ENCODE peak calls at places on chromosomes 2 and 18, in ten cellular contexts. Z, F, M, J, H, E, I, Y, G and P are unnamed samples.

GRCh38 chr2:230944123-230944653 is 19.1 kb upstream of the GPR55 start:
- DNase-seq in Z (peak), F (no peak), M (no peak), J (no peak), H (no peak), E (no peak), I (no peak), Y (no peak), G (no peak), P (no peak)

GRCh38 chr18:3983351-3983969 is 471.6 kb downstream of the DLGAP1 start:
- DNase-seq in Z (no peak), F (no peak), M (no peak), J (no peak), H (no peak), E (no peak), I (no peak), Y (peak), G (no peak), P (no peak)

GRCh38 chr2:166900700-166901099 is 12.4 kb downstream of the XIRP2 start:
- DNase-seq in Z (no peak), F (no peak), M (no peak), J (peak), H (peak), E (no peak), I (no peak), Y (peak), G (no peak), P (no peak)

GRCh38 chr2:1656961-1657841 is 87.1 kb downstream of the PXDN start:
- DNase-seq in Z (no peak), F (peak), M (no peak), J (peak), H (no peak), E (no peak), I (no peak), Y (no peak), G (peak), P (no peak)

GRCh38 chr18:23888880-23889279 is 125.7 kb upstream of the TTC39C start:
- DNase-seq in Z (no peak), F (no peak), M (no peak), J (no peak), H (no peak), E (no peak), I (no peak), Y (no peak), G (no peak), P (no peak)

GRCh38 chr2:33022989-33023731 is 76.4 kb downstream of the LTBP1 start:
- DNase-seq in Z (no peak), F (no peak), M (no peak), J (no peak), H (peak), E (peak), I (no peak), Y (peak), G (no peak), P (no peak)

GRCh38 chr18:49778826-49779465 is 34.4 kb downstream of the ACAA2 start:
- DNase-seq in Z (no peak), F (no peak), M (no peak), J (no peak), H (no peak), E (no peak), I (no peak), Y (no peak), G (no peak), P (no peak)

GRCh38 chr2:146978891-146979555 is 865.8 kb upstream of the ACVR2A start:
- DNase-seq in Z (no peak), F (no peak), M (no peak), J (peak), H (no peak), E (no peak), I (no peak), Y (no peak), G (no peak), P (no peak)

GRCh38 chr2:229922449-229923386 is at the start of gene FBXO36:
- DNase-seq in Z (peak), F (no peak), M (peak), J (peak), H (peak), E (peak), I (peak), Y (peak), G (peak), P (peak)

GRCh38 chr2:10304458-10305253 is 2.0 kb downstream of the HPCAL1 start:
- DNase-seq in Z (no peak), F (no peak), M (peak), J (peak), H (no peak), E (no peak), I (no peak), Y (no peak), G (no peak), P (no peak)

GRCh38 chr2:105118960-105119359 is 81.1 kb downstream of the MRPS9 start:
- DNase-seq in Z (no peak), F (no peak), M (peak), J (peak), H (no peak), E (no peak), I (no peak), Y (peak), G (peak), P (no peak)

GRCh38 chr2:202122975-202123765 is 50.1 kb downstream of the KIAA2012 start:
- DNase-seq in Z (no peak), F (no peak), M (no peak), J (peak), H (no peak), E (no peak), I (no peak), Y (no peak), G (no peak), P (no peak)

GRCh38 chr2:102304711-102305591 is 6.4 kb upstream of the IL1RL1 start:
- DNase-seq in Z (no peak), F (no peak), M (no peak), J (no peak), H (no peak), E (no peak), I (no peak), Y (no peak), G (no peak), P (no peak)

GRCh38 chr2:176784633-176785193 is 427.9 kb upstream of the HNRNPA3 start:
- DNase-seq in Z (no peak), F (no peak), M (no peak), J (no peak), H (no peak), E (no peak), I (no peak), Y (no peak), G (no peak), P (no peak)

GRCh38 chr2:176789751-176790150 is 422.8 kb upstream of the HNRNPA3 start:
- DNase-seq in Z (no peak), F (no peak), M (no peak), J (no peak), H (no peak), E (no peak), I (no peak), Y (no peak), G (no peak), P (no peak)
- TF ChIP-seq POLR2AphosphoS5 in Z (no peak), F (no peak), M (no peak), J (no peak), H (no peak), E (no peak), I (no peak), Y (no peak), G (no peak), P (no peak)

GRCh38 chr2:134372611-134373131 is 118.8 kb downstream of the MGAT5 start:
- DNase-seq in Z (no peak), F (peak), M (no peak), J (no peak), H (no peak), E (no peak), I (no peak), Y (no peak), G (no peak), P (no peak)

GRCh38 chr2:134379293-134379692 is 125.4 kb downstream of the MGAT5 start:
- DNase-seq in Z (no peak), F (no peak), M (no peak), J (no peak), H (no peak), E (no peak), I (no peak), Y (no peak), G (no peak), P (no peak)

GRCh38 chr2:134379722-134380121 is 125.8 kb downstream of the MGAT5 start:
- DNase-seq in Z (no peak), F (no peak), M (no peak), J (no peak), H (no peak), E (no peak), I (no peak), Y (no peak), G (no peak), P (no peak)

GRCh38 chr2:134377730-134378129 is 123.9 kb downstream of the MGAT5 start:
- DNase-seq in Z (no peak), F (no peak), M (no peak), J (no peak), H (no peak), E (no peak), I (no peak), Y (no peak), G (no peak), P (no peak)

DNA sequence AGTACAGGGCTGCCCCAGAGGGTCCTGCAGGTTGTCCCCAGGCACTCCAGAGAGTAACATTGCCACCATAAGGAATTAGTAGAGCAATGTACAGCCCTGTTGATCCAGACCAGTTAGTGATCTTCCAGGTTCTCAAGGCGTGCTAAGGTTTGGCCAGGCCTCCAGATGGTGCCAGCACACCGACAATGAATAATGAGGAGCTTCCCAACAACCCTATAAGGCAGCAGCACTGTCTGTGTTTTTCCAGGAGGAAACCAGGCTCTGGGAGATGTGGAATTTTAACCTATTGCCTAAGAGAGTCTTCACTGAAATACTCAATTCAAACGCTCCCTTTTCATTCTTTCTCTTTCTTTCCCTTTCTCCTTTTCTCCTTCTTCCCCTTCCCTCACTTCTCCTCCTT is 122.1 kb downstream of the MGAT5 start:
- DNase-seq in Z (no peak), F (peak), M (no peak), J (peak), H (peak), E (no peak), I (no peak), Y (no peak), G (no peak), P (no peak)
- TF ChIP-seq CTCF in Z (peak), F (peak), M (no peak), J (no peak), H (peak), E (peak), I (no peak), Y (no peak), G (no peak), P (peak)

DNA sequence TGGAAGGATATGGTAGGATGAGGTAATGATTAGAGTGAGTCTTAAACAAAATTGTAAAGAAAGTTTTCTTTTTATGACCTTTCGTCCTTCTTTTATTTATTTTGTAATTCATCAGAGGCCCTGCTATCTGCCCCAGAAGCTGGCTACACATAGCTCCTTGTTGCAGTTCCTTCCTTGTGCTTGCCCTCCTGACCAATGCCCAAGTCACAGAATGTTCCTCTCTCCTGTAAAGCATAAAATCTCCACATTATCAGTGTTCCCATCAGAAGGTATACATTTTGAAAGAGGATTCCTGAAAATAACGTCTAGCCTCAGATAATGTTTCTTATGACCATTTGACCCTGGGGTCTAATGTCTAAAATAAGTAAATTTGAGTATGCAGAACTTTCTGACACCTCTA is 78.3 kb downstream of the RND3 start:
- DNase-seq in Z (peak), F (no peak), M (no peak), J (no peak), H (no peak), E (no peak), I (no peak), Y (no peak), G (no peak), P (no peak)
- TF ChIP-seq POLR2AphosphoS5 in Z (peak), F (no peak), M (no peak), J (no peak), H (no peak), E (no peak), I (no peak), Y (no peak), G (no peak), P (no peak)

DNA sequence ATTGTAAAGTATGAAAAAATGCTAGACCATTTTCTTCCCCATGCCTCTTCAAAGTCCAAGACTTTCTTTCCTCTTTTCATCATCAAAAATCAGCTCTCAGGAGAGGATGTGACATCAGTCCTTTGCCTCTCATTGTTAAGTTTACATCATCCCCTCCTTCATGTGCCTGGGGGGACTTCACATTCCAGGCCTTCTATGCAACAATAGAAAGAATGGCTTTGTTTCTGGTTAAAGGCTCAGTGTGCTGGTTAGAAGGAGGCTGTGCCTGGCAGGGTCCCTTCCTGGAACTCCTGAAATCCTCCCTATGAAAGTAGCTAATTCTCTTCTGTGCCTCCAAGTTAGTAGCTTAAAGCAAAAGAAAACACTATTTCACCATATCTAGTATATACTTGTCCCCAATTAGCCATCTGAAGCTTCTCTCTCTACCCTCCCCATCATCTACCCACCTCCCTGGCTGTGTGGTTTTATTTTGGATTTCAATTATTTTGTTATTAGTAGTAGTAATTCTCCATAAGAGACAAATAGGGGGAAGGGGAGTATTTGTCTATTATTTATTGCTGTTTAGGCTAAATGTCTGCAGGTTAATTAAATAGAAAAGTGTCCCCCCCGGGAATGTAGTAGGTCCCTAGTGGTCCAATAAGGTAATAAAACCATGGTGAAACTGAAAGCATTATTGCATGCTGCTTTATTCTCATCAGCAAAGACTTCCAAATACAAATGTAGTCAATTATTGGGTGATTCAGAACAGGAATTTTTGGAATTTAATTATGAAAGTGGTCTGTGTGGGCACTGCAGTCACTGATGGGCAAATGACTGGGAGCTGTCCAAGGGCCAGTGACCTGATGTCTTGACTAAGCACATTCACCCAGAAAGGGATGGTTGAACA is 69.0 kb downstream of the CPO start:
- DNase-seq in Z (no peak), F (no peak), M (no peak), J (peak), H (no peak), E (no peak), I (no peak), Y (no peak), G (no peak), P (no peak)
- TF ChIP-seq CTCF in Z (no peak), F (no peak), M (no peak), J (peak), H (no peak), E (peak), I (no peak), Y (no peak), G (no peak), P (no peak)